ENCODE peak calls at places on chromosomes 2 and 18, in eight cellular contexts. M is heart right ventricle; V is adrenal gland; B is psoas muscle; C is CD4-positive, alpha-beta T cell; U is SK-N-SH; H is sigmoid colon; F is tibial nerve. J is an unnamed sample.

GRCh38 chr18:32438173-32438572 is 32.5 kb downstream of the GAREM1 start:
- DNase-seq in V (peak; percentile 46), M (peak; percentile 65), U (peak; percentile 33), H (no peak), F (no peak), B (peak; percentile 60), C (no peak), J (no peak)

GRCh38 chr2:223041527-223042109 is 10.4 kb upstream of the KCNE4 start:
- DNase-seq in U (no peak), C (no peak), V (peak; percentile 63), H (peak; percentile 88), F (peak; percentile 62), M (peak; percentile 73), B (peak; percentile 77), J (no peak)

GRCh38 chr18:31684279-31685096 is at the start of gene B4GALT6:
- DNase-seq in U (peak; percentile 83), B (peak; percentile 48), C (no peak), M (peak; percentile 11), V (peak; percentile 30), H (no peak), F (no peak), J (no peak)

GRCh38 chr2:191571163-191571769 is 106.7 kb upstream of the NABP1 start:
- DNase-seq in F (no peak), B (no peak), U (no peak), H (no peak), M (no peak), V (no peak), C (peak; percentile 2), J (no peak)

GRCh38 chr2:157164891-157165290 is 92.6 kb upstream of the GALNT5 start:
- DNase-seq in V (no peak), M (no peak), U (no peak), F (no peak), C (no peak), B (no peak), H (no peak), J (no peak)

GRCh38 chr2:163987175-163987574 is 251.4 kb upstream of the FIGN start:
- DNase-seq in F (no peak), U (no peak), C (no peak), M (no peak), H (no peak), B (no peak), V (no peak), J (no peak)

GRCh38 chr2:172050506-172051125 is 34.7 kb upstream of the DLX1 start:
- DNase-seq in U (no peak), M (no peak), C (no peak), B (no peak), F (no peak), H (no peak), V (no peak), J (no peak)

GRCh38 chr2:11227595-11227994 is 72.3 kb downstream of the SLC66A3 start:
- DNase-seq in H (no peak), U (no peak), M (no peak), F (no peak), V (no peak), B (no peak), C (no peak), J (no peak)

GRCh38 chr2:82339805-82340204 is 2035.3 kb upstream of the LRRTM1 start:
- DNase-seq in U (no peak), V (no peak), H (no peak), M (no peak), B (no peak), F (no peak), C (no peak), J (no peak)

GRCh38 chr2:75074708-75075107 is 116.3 kb downstream of the POLE4 start:
- DNase-seq in B (no peak), U (no peak), C (no peak), V (no peak), H (no peak), F (no peak), M (no peak), J (no peak)

GRCh38 chr2:59389240-59389639 is 1148.1 kb upstream of the FANCL start:
- DNase-seq in F (no peak), H (no peak), M (no peak), C (no peak), B (no peak), V (peak; percentile 58), U (no peak), J (no peak)

GRCh38 chr2:11260979-11261378 is 83.5 kb downstream of the ROCK2 start:
- DNase-seq in U (no peak), M (no peak), B (no peak), C (no peak), F (no peak), V (no peak), H (no peak), J (no peak)

GRCh38 chr2:208300847-208301618 is 35.0 kb downstream of the PIKFYVE start:
- DNase-seq in F (no peak), H (no peak), V (no peak), B (no peak), U (no peak), C (no peak), M (no peak), J (no peak)

GRCh38 chr2:140177081-140177480 is 1396.9 kb upstream of the NXPH2 start:
- DNase-seq in M (no peak), V (no peak), B (no peak), C (no peak), F (no peak), U (no peak), H (no peak), J (no peak)

GRCh38 chr2:212021947-212022346 is 516.7 kb downstream of the ERBB4 start:
- DNase-seq in H (no peak), F (no peak), C (no peak), M (no peak), V (no peak), B (no peak), U (no peak), J (no peak)

GRCh38 chr2:216159161-216159560 is 50.0 kb downstream of the XRCC5 start:
- DNase-seq in F (no peak), V (no peak), U (no peak), M (no peak), C (no peak), B (no peak), H (no peak), J (no peak)

GRCh38 chr18:61085751-61086150 is 247.5 kb upstream of the CDH20 start:
- DNase-seq in B (no peak), C (no peak), M (no peak), H (no peak), V (no peak), U (no peak), F (no peak), J (no peak)

GRCh38 chr18:77983270-77983669 is 733.6 kb downstream of the GALR1 start:
- DNase-seq in U (no peak), B (no peak), C (no peak), H (no peak), F (no peak), V (no peak), M (no peak), J (no peak)

GRCh38 chr18:77985486-77985885 is 735.8 kb downstream of the GALR1 start:
- DNase-seq in M (no peak), U (no peak), B (no peak), H (no peak), V (no peak), F (no peak), C (no peak), J (no peak)

GRCh38 chr18:77984178-77984577 is 734.5 kb downstream of the GALR1 start:
- DNase-seq in M (no peak), F (no peak), B (no peak), V (no peak), H (no peak), U (no peak), C (no peak), J (no peak)

GRCh38 chr18:77981874-77982273 is 732.2 kb downstream of the GALR1 start:
- DNase-seq in H (no peak), V (no peak), F (no peak), B (no peak), M (no peak), U (no peak), C (no peak), J (no peak)

GRCh38 chr18:77984833-77985232 is 735.2 kb downstream of the GALR1 start:
- DNase-seq in H (no peak), M (no peak), B (no peak), F (no peak), U (no peak), C (no peak), V (no peak), J (no peak)
- H3K9me3 ChIP-seq in H (no peaks in the 10 kb centered on the region), M (no peaks in the 10 kb centered on the region), B (no peaks in the 10 kb centered on the region), F (no peaks in the 10 kb centered on the region), U (no peaks in the 10 kb centered on the region), C (no peaks in the 10 kb centered on the region), V (no peaks in the 10 kb centered on the region), J (no peaks in the 10 kb centered on the region)

GRCh38 chr2:176158306-176158643 is 1.2 kb downstream of the HOXD3 start:
- DNase-seq in B (no peak), H (no peak), U (no peak), C (no peak), V (no peak), F (no peak), M (no peak), J (no peak)
- H3K9me3 ChIP-seq in B (no peaks in the 10 kb centered on the region), H (no peaks in the 10 kb centered on the region), U (no peaks in the 10 kb centered on the region), C (no peaks in the 10 kb centered on the region), V (no peaks in the 10 kb centered on the region), F (no peaks in the 10 kb centered on the region), M (no peaks in the 10 kb centered on the region), J (peaks cover 4% of the 10 kb centered on the region)

GRCh38 chr18:57432118-57432517 is 3.1 kb upstream of the ONECUT2 start:
- DNase-seq in B (no peak), H (no peak), U (no peak), C (no peak), M (no peak), V (no peak), F (no peak), J (no peak)
- H3K9me3 ChIP-seq in B (no peaks in the 10 kb centered on the region), H (peaks cover 2% of the 10 kb centered on the region), U (no peaks in the 10 kb centered on the region), C (peaks cover 22% of the 10 kb centered on the region), M (no peaks in the 10 kb centered on the region), V (no peaks in the 10 kb centered on the region), F (peaks cover 17% of the 10 kb centered on the region), J (no peaks in the 10 kb centered on the region)

GRCh38 chr2:95278637-95279225 is 4.5 kb downstream of the PROM2 start:
- DNase-seq in C (no peak), M (no peak), V (no peak), H (peak; percentile 57), F (no peak), B (peak; percentile 51), U (no peak), J (no peak)

GRCh38 chr2:95282458-95282857 is 8.2 kb downstream of the PROM2 start:
- DNase-seq in C (no peak), B (no peak), F (no peak), V (no peak), U (no peak), H (no peak), M (no peak), J (no peak)

GRCh38 chr2:95281786-95282185 is 7.5 kb downstream of the PROM2 start:
- DNase-seq in F (no peak), M (no peak), B (no peak), C (no peak), V (no peak), H (no peak), U (no peak), J (no peak)

GRCh38 chr2:95279435-95280035 is 5.3 kb downstream of the PROM2 start:
- DNase-seq in U (no peak), M (no peak), C (no peak), V (no peak), H (no peak), B (peak; percentile 16), F (no peak), J (no peak)

DNA sequence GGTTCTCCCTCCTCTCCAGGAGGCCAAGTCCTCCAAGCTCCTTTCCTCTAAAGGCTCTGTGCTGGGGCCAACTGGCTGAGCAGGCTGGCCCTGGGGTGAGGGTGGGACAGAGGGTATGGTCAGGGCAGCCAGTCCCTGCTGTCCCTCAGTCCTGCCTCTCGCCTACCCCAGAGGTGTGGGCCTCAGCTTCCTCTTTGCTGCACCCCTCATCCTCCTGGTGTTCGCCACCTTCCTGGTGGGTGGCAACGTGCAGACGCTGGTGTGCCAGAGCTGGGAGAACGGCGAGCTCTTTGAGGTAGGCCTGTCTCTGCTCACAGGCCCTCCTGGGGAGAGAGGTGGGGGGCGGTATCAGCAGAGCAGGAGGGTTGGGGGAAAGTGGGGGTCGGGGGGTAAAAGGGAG is 6.8 kb downstream of the PROM2 start:
- DNase-seq in V (no peak), B (no peak), M (no peak), H (no peak), U (no peak), C (no peak), F (no peak), J (no peak)
- H3K9me3 ChIP-seq in V (no peaks in the 10 kb centered on the region), B (no peaks in the 10 kb centered on the region), M (no peaks in the 10 kb centered on the region), H (no peaks in the 10 kb centered on the region), U (no peaks in the 10 kb centered on the region), C (no peaks in the 10 kb centered on the region), F (no peaks in the 10 kb centered on the region), J (no peaks in the 10 kb centered on the region)

J was measured in T-helper 17 cell.